ENCODE peak calls at places on chromosomes 4 and X, in six cellular contexts. M is HCT116, A is GM23248, H is neural progenitor cell, R is MM.1S, W is hepatocyte. I is an unnamed sample. For H3K9me3, the result is how much of the 10 kb centered on the place peaks cover.

GRCh38 chrX:49910344-49910743 is 12.1 kb upstream of the CLCN5 start:
- DNase-seq in R (peak), W (no peak), M (no peak), H (no peak), A (no peak), I (no peak)

GRCh38 chr4:159103406-159104131 is 690 bp downstream of the RAPGEF2 start:
- DNase-seq in R (peak), W (peak), A (peak), H (peak), M (no peak), I (peak)

GRCh38 chr4:133865606-133866327 is 335.8 kb downstream of the PABPC4L start:
- DNase-seq in H (peak), M (peak), W (peak), R (no peak), A (peak), I (peak)

GRCh38 chr4:87502580-87503238 is 26.5 kb downstream of the SPARCL1 start:
- DNase-seq in M (peak), W (no peak), H (no peak), R (no peak), A (peak), I (peak)

GRCh38 chr4:55297346-55297745 is 48.7 kb upstream of the SRD5A3 start:
- DNase-seq in R (no peak), H (no peak), M (no peak), A (no peak), W (peak), I (peak)

GRCh38 chrX:31199051-31199769 is 127.4 kb upstream of the FTHL17 start:
- DNase-seq in A (peak), R (no peak), H (no peak), W (peak), M (no peak), I (no peak)

GRCh38 chr4:40933272-40934053 is 183.7 kb downstream of the NSUN7 start:
- DNase-seq in R (no peak), W (no peak), H (no peak), A (no peak), M (no peak), I (no peak)

GRCh38 chrX:69151898-69152297 is 13.4 kb downstream of the PJA1 start:
- DNase-seq in W (no peak), A (no peak), H (no peak), R (no peak), M (no peak), I (no peak)

GRCh38 chr4:150205016-150205415 is 126.8 kb downstream of the DCLK2 start:
- DNase-seq in R (no peak), W (no peak), H (no peak), A (no peak), M (no peak), I (no peak)

GRCh38 chrX:120311632-120312000 is 355 bp upstream of the TMEM255A start:
- DNase-seq in W (no peak), A (no peak), M (no peak), H (no peak), R (no peak), I (no peak)

GRCh38 chrX:120310861-120311631 is at the start of gene TMEM255A:
- DNase-seq in A (peak), R (peak), M (no peak), H (peak), W (peak), I (no peak)

GRCh38 chrX:120316587-120317283 is 5.5 kb upstream of the TMEM255A start:
- DNase-seq in M (peak), R (no peak), A (peak), W (peak), H (no peak), I (peak)

GRCh38 chrX:120309873-120310730 is 1.2 kb downstream of the TMEM255A start:
- DNase-seq in A (peak), H (peak), R (peak), W (peak), M (no peak), I (peak)

GRCh38 chrX:120315776-120316175 is 4.5 kb upstream of the TMEM255A start:
- DNase-seq in H (no peak), A (no peak), W (no peak), R (no peak), M (no peak), I (peak)
- TF ChIP-seq EZH2 in H (no peak), A (no peak), W (no peak), R (no peak), M (no peak), I (no peak)

DNA sequence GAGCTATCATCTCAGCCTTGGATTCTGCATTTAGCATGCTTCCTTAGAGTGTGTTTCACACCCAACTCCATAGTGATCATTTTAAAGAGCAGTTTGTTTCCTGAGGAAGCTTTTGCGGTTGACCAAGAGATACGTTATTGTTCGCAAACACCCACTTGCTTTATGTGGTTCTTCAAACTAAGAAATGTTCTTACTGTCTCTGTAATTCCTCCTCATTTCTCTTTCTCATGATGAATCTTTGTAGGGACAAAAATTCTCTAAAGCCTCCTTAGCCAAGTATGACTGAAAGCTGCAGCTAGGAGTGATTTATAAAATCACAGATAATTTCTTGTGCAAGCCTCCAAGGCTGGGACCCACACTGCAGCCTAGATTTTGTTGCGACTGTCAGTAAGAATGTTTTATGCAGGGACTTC is 10.0 kb downstream of the TNIP3 start:
- DNase-seq in R (peak), H (no peak), M (no peak), W (no peak), A (no peak), I (no peak)
- TF ChIP-seq EZH2phosphoT487 in R (no peak), H (no peak), M (no peak), W (no peak), A (no peak), I (no peak)

DNA sequence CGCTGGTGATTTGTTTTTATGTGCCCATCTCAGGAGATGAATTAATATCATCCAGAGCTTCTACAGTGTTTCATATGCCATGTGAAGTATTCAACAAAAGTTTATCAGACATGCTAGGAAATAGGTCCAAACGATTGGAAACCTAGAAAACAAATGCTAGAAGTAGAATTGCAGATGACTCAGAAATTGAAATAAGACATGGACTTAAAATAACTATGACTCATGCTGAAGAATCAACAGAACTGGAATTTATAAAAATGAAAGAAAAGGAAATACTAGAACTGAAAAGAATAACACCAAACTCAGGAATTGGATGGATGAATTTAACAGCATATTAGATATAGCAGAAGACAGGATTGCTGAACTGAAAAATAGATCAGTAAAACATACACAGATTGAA is 172.7 kb upstream of the GIMD1 start:
- DNase-seq in W (no peak), R (no peak), M (no peak), H (no peak), A (peak), I (peak)
- H3K9me3 ChIP-seq in W (under half), R (under half), M (under half), H (under half), A (under half), I (under half)

GRCh38 chr4:8869879-8870646 is 1.6 kb downstream of the HMX1 start:
- DNase-seq in W (no peak), M (no peak), H (peak), A (no peak), R (no peak), I (no peak)

GRCh38 chr4:8870647-8871416 is 807 bp downstream of the HMX1 start:
- DNase-seq in H (peak), A (no peak), R (no peak), W (no peak), M (no peak), I (no peak)

GRCh38 chr4:8867624-8868320 is 3.9 kb downstream of the HMX1 start:
- DNase-seq in R (no peak), M (no peak), A (no peak), W (no peak), H (peak), I (no peak)

GRCh38 chr4:8868321-8869001 is 3.2 kb downstream of the HMX1 start:
- DNase-seq in R (no peak), W (no peak), A (no peak), M (no peak), H (no peak), I (no peak)

DNA sequence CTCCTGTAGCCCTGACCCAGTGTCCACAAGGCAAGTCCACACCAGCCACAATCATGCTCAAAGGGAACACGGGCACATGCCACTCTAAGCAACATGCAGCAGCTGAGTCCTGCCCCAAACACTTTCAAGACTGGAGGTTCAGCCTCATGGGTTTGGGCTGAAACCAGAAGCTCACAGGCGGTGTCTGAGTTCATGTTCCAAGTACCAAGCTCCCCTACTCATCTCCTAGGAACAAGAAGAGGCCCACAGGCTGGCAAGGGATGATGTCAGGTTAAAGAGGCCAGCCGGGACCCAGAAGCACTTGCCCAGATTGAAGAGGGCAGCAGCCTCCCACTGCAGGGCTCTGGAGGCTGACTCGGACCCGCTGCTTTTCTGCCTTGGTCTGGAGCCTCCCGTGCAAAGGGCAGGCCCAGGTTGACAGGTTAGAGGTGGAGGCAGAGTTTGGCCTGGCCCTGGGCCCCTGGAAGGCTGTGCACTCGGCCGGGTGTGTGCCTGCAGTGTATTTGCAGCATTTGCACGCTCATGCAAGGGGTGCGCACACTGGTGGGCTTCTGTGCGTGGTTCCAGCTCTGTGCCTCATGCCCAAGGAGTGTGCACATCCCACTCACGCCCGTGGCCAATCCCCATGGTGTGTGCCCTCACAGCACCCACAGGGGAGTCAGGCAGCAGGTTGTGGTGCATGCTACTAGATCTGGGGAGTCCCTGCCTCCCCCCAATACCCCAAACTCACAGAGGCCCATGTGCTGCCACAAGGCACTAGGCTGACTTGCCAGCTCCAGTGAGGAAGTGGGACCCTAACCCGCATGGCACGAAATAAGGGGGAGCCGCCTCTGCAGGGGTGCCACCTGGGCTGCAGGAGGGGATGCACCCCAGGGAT is 2.4 kb downstream of the HMX1 start:
- DNase-seq in W (no peak), R (no peak), A (no peak), M (no peak), H (no peak), I (no peak)
- TF ChIP-seq EZH2 in W (peak), R (no peak), A (no peak), M (no peak), H (peak), I (no peak)

GRCh38 chrX:48617542-48618340 is 20.4 kb downstream of the WDR13 start:
- DNase-seq in W (no peak), M (no peak), H (no peak), R (no peak), A (peak), I (no peak)
- TF ChIP-seq EZH2phosphoT487 in W (no peak), M (no peak), H (no peak), R (no peak), A (no peak), I (no peak)

DNA sequence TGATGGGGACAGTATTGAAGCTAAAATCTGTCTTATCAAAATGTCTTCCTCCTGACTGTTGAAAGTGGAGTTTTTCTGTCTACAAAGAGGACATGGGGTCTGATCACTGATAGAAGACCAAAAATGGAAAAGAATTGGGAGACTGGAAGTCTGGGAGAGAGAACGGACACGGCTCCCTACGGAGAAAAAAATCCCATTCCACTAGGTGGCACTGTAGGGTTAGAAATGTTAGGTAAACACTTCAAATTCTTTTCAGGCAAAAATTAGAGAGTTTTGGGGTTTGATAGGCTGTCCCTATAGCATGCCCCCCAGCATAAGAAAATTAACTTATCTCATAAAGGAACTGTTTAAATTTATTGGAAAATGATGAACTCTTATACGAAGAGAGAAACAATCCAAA is 200.5 kb downstream of the FAM133A start:
- DNase-seq in H (peak), A (peak), M (no peak), W (peak), R (peak), I (peak)
- H3K9me3 ChIP-seq in H (under half), A (under half), M (under half), W (under half), R (under half), I (under half)